ENCODE peak calls at places on chromosomes 7 and 10, in seven cellular contexts. F is mammary epithelial cell; L is foreskin keratinocyte; C is CD8-positive, alpha-beta memory T cell; Y is neural progenitor cell; D is colonic mucosa; M is A673. T is an unnamed sample. For H3K4me1, the result is how much of the 10 kb centered on the place peaks cover.

GRCh38 chr10:128036746-128037542 is 89.3 kb downstream of the MKI67 start:
- DNase-seq in Y (no peak), C (no peak), F (peak), L (no peak), M (no peak), D (peak), T (no peak)

GRCh38 chr10:106551501-106551900 is 613.0 kb downstream of the SORCS1 start:
- DNase-seq in L (no peak), C (no peak), M (peak), D (no peak), F (no peak), Y (no peak), T (no peak)

GRCh38 chr7:83426325-83426724 is 222.6 kb downstream of the SEMA3E start:
- DNase-seq in D (no peak), M (no peak), Y (no peak), C (no peak), F (no peak), L (no peak), T (no peak)

GRCh38 chr7:87152897-87153641 is 816 bp downstream of the DMTF1 start:
- DNase-seq in Y (peak), L (peak), D (peak), F (peak), C (peak), M (peak), T (peak)

GRCh38 chr7:37440738-37441404 is 7.8 kb downstream of the ELMO1 start:
- DNase-seq in Y (no peak), L (no peak), F (no peak), M (no peak), C (no peak), D (no peak), T (no peak)

GRCh38 chr7:134632937-134633540 is 13.6 kb upstream of the BPGM start:
- DNase-seq in M (peak), C (no peak), Y (peak), D (no peak), L (no peak), F (peak), T (peak)

GRCh38 chr10:59754951-59755350 is 1.7 kb upstream of the MRLN start:
- DNase-seq in M (no peak), Y (no peak), C (no peak), D (no peak), F (no peak), L (no peak), T (no peak)

GRCh38 chr7:40827217-40828085 is 692.6 kb downstream of the SUGCT start:
- DNase-seq in F (peak), Y (peak), D (no peak), C (no peak), M (no peak), L (no peak), T (no peak)

GRCh38 chr10:49086889-49087288 is 28.4 kb downstream of the VSTM4 start:
- DNase-seq in F (no peak), C (no peak), L (no peak), M (no peak), D (no peak), Y (no peak), T (no peak)

GRCh38 chr7:37982423-37982822 is 62.0 kb downstream of the EPDR1 start:
- DNase-seq in C (no peak), M (no peak), F (no peak), L (no peak), D (no peak), Y (no peak), T (no peak)

GRCh38 chr7:143043391-143043790 is 8.8 kb upstream of the OR6V1 start:
- DNase-seq in C (no peak), F (no peak), L (no peak), Y (no peak), D (no peak), M (no peak), T (no peak)

GRCh38 chr10:67602268-67602950 is 93.6 kb downstream of the CTNNA3 start:
- DNase-seq in L (peak), F (peak), M (peak), Y (no peak), C (no peak), D (no peak), T (no peak)

GRCh38 chr10:96509017-96509641 is 4.6 kb downstream of the TLL2 start:
- DNase-seq in D (no peak), L (peak), F (peak), C (no peak), Y (peak), M (peak), T (no peak)

GRCh38 chr7:154915600-154915999 is 87.3 kb downstream of the PAXIP1 start:
- DNase-seq in D (no peak), F (no peak), Y (no peak), M (no peak), C (no peak), L (no peak), T (no peak)

GRCh38 chr7:90520484-90520883 is 51.0 kb downstream of the PTTG1IP2 start:
- DNase-seq in C (no peak), M (peak), L (no peak), Y (peak), F (no peak), D (no peak), T (no peak)

GRCh38 chr7:94060772-94061171 is 56.6 kb upstream of the BET1 start:
- DNase-seq in L (no peak), Y (no peak), F (no peak), D (no peak), M (no peak), C (no peak), T (no peak)

GRCh38 chr7:155369-156000 is 36.9 kb upstream of the FAM20C start:
- DNase-seq in F (no peak), L (no peak), M (no peak), C (no peak), D (no peak), Y (no peak), T (no peak)

GRCh38 chr7:43700646-43701501 is 28.4 kb downstream of the COA1 start:
- DNase-seq in C (no peak), F (no peak), L (no peak), D (no peak), Y (no peak), M (no peak), T (no peak)

GRCh38 chr7:33651998-33652397 is 253.3 kb upstream of the BMPER start:
- DNase-seq in L (no peak), D (no peak), F (no peak), C (no peak), M (no peak), Y (no peak), T (no peak)

GRCh38 chr10:80541144-80541750 is 3.5 kb downstream of the SH2D4B start:
- DNase-seq in M (no peak), L (no peak), D (peak), Y (no peak), F (no peak), C (no peak), T (no peak)

GRCh38 chr7:5692112-5692844 is 89.2 kb downstream of the RNF216 start:
- DNase-seq in Y (no peak), M (peak), D (peak), C (no peak), L (peak), F (peak), T (no peak)

GRCh38 chr7:157674027-157674714 is 337.4 kb downstream of the DNAJB6 start:
- DNase-seq in C (no peak), D (no peak), F (no peak), L (no peak), M (no peak), Y (no peak), T (no peak)

GRCh38 chr10:98488669-98489430 is 42.1 kb upstream of the HPS1 start:
- DNase-seq in F (peak), Y (no peak), M (no peak), C (no peak), L (no peak), D (no peak), T (peak)

GRCh38 chr10:102819054-102819453 is 18.2 kb downstream of the CYP17A1 start:
- DNase-seq in L (no peak), Y (no peak), M (no peak), C (no peak), F (no peak), D (no peak), T (no peak)

GRCh38 chr10:62637249-62638061 is 167.1 kb upstream of the ADO start:
- DNase-seq in M (no peak), Y (no peak), D (no peak), F (peak), C (peak), L (peak), T (no peak)

GRCh38 chr7:5421626-5422323 is 1.9 kb downstream of the TNRC18 start:
- DNase-seq in D (peak), F (peak), C (no peak), L (no peak), Y (peak), M (peak), T (peak)

GRCh38 chr10:131811239-131812011 is 89.4 kb upstream of the PPP2R2D start:
- DNase-seq in L (no peak), Y (no peak), M (no peak), D (peak), C (no peak), F (no peak), T (no peak)

GRCh38 chr7:33050425-33051318 is 11.9 kb downstream of the NT5C3A start:
- DNase-seq in M (peak), C (no peak), F (peak), L (no peak), D (peak), Y (peak), T (no peak)

GRCh38 chr7:149161241-149161848 is 14.1 kb downstream of the ZNF398 start:
- DNase-seq in L (no peak), M (no peak), Y (no peak), C (no peak), D (no peak), F (peak), T (no peak)

GRCh38 chr7:113606325-113606724 is 312.5 kb downstream of the PPP1R3A start:
- DNase-seq in Y (no peak), M (no peak), F (no peak), D (no peak), C (no peak), L (no peak), T (no peak)

GRCh38 chr10:110496553-110497437 is 912 bp upstream of the DUSP5 start:
- DNase-seq in Y (no peak), C (no peak), L (no peak), D (no peak), F (no peak), M (no peak), T (no peak)

GRCh38 chr10:110499796-110500514 is 2.2 kb downstream of the DUSP5 start:
- DNase-seq in Y (no peak), M (no peak), F (no peak), L (no peak), C (no peak), D (no peak), T (no peak)

GRCh38 chr10:110498982-110499795 is 1.5 kb downstream of the DUSP5 start:
- DNase-seq in Y (peak), M (peak), D (peak), F (peak), L (no peak), C (peak), T (no peak)

GRCh38 chr10:110497438-110498086 is at the start of gene DUSP5:
- DNase-seq in M (peak), F (peak), Y (peak), D (peak), L (peak), C (peak), T (peak)

GRCh38 chr10:110498087-110498981 is 627 bp downstream of the DUSP5 start:
- DNase-seq in C (peak), F (peak), M (peak), L (no peak), D (peak), Y (peak), T (peak)
- H3K4me1 ChIP-seq in C (half or more), F (half or more), M (under half), L (under half), D (under half), Y (under half), T (under half)

GRCh38 chr7:139741813-139742344 is 35.9 kb downstream of the HIPK2 start:
- DNase-seq in C (no peak), F (no peak), Y (no peak), D (no peak), M (no peak), L (no peak), T (no peak)
- H3K4me1 ChIP-seq in C (under half), F (under half), Y (under half), D (under half), M (under half), L (under half), T (under half)

DNA sequence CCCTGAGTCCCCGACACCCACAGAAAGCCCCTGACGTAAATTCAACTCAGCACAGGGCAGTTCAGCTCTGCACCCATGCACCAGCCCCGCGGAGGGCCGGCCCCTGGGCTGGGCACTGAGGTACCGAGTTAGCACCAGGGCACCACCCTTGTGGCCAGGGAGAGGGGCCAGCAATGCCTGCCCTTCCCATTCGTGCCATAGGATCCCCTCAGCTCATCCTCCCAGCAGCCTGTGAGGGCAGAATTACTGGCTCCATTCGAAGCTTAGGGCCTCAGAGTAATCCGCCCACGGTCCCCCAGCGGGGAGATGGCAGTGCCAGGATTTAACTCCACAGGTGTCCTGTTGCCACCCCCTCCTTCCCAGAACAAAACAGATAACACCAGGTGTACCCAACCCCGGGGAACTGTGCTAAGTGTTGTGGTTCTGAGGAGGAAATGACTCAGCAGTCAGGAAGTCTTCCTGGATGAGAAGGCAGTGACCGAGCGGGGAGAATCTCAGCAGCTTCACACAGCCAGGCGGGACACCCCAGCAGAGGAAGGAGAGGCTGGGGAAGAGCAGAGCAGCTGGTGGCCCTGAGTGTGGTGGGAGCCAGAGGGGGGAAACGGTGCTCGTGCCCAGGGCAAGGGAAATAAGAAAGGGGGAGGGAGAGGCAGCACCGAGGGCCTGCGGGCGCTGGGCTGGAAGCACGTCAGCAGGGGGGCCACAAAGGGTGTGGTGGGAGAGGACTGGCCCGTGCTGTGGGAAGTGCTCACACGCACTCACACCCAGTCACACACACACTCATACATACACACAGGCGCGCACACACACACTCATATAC is 59.6 kb upstream of the CHST15 start:
- DNase-seq in F (peak), M (peak), Y (no peak), D (peak), C (no peak), L (peak), T (no peak)
- H3K4me1 ChIP-seq in F (under half), M (under half), Y (under half), D (under half), C (under half), L (under half), T (under half)

GRCh38 chr7:139734395-139734794 is 43.4 kb downstream of the HIPK2 start:
- DNase-seq in M (peak), F (peak), C (no peak), Y (no peak), L (peak), D (no peak), T (no peak)

GRCh38 chr7:139730746-139731612 is 46.8 kb downstream of the HIPK2 start:
- DNase-seq in D (no peak), F (no peak), M (no peak), Y (peak), C (no peak), L (no peak), T (peak)

GRCh38 chr7:139733751-139734150 is 44.0 kb downstream of the HIPK2 start:
- DNase-seq in L (no peak), F (no peak), M (no peak), D (no peak), Y (no peak), C (no peak), T (no peak)

GRCh38 chr7:139731802-139732470 is 45.9 kb downstream of the HIPK2 start:
- DNase-seq in D (peak), L (peak), F (peak), Y (no peak), M (peak), C (no peak), T (peak)

GRCh38 chr7:139732471-139733167 is 45.2 kb downstream of the HIPK2 start:
- DNase-seq in C (no peak), Y (no peak), F (no peak), M (no peak), D (no peak), L (no peak), T (no peak)
- H3K4me1 ChIP-seq in C (under half), Y (under half), F (half or more), M (under half), D (under half), L (under half), T (under half)

GRCh38 chr7:139648617-139648932 is 125.1 kb downstream of the CLEC2L start:
- DNase-seq in D (no peak), L (no peak), Y (no peak), M (no peak), F (no peak), C (no peak), T (no peak)

GRCh38 chr7:139645572-139646523 is 122.4 kb downstream of the CLEC2L start:
- DNase-seq in F (peak), Y (peak), M (peak), C (peak), L (no peak), D (peak), T (peak)

GRCh38 chr7:139647085-139647484 is 123.6 kb downstream of the CLEC2L start:
- DNase-seq in C (no peak), F (no peak), L (no peak), Y (no peak), M (no peak), D (no peak), T (no peak)

GRCh38 chr7:139647812-139648616 is 124.5 kb downstream of the CLEC2L start:
- DNase-seq in L (no peak), M (peak), C (no peak), F (no peak), Y (no peak), D (no peak), T (no peak)

GRCh38 chr7:139646566-139646965 is 123.1 kb downstream of the CLEC2L start:
- DNase-seq in F (no peak), L (no peak), D (no peak), M (no peak), Y (no peak), C (no peak), T (no peak)
- H3K4me1 ChIP-seq in F (under half), L (under half), D (under half), M (under half), Y (under half), C (half or more), T (under half)

GRCh38 chr10:50600286-50600685 is 23.5 kb downstream of the SGMS1 start:
- DNase-seq in D (no peak), M (no peak), Y (no peak), F (no peak), C (no peak), L (no peak), T (no peak)
- H3K4me1 ChIP-seq in D (under half), M (under half), Y (under half), F (under half), C (under half), L (under half), T (half or more)

GRCh38 chr7:1458676-1459511 is at the start of gene MICALL2:
- DNase-seq in D (peak), C (peak), Y (peak), F (peak), M (peak), L (peak), T (peak)
- H3K4me1 ChIP-seq in D (under half), C (under half), Y (under half), F (half or more), M (under half), L (under half), T (under half)

DNA sequence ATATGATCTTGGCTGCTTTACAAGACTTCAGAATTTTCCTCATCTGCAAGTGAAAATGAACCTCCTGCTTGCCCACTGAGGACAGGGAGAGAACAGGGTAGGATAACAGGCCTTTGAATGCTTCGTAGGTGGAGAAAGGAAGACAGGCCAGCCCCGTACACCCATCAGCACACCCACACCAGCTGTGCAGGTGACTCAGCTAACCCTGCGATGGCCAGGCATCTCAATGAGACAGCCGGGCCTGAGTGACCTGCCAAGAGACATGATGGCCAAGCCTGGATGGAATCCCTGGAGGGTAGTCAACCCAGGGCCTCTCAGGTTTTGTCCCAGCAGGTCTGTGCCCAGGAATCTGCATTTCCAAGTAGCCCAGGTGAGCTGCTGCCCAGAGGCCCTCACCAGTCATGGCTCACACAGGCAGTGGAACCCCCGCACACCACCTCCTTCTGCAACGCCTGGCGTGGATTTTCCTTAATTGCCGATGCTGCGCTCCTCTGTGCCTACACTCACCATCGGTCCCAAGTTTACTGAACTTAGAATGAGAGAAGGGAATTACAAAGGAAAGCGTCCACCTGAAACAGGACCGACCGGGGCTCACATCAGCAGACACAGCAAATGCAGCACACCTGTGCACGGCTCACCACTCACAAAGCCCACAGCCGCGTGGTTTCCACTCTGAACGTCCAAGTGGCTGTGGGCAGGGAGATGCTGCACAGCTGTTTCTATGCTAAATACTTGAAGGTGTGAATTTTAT is 163.7 kb downstream of the DIP2C start:
- DNase-seq in D (no peak), M (no peak), L (no peak), F (peak), Y (no peak), C (no peak), T (no peak)
- H3K4me1 ChIP-seq in D (under half), M (under half), L (under half), F (under half), Y (under half), C (under half), T (under half)

T was measured in pancreas.